ENCODE peak calls at places on chromosomes 6 and 20, in ten cellular contexts. N, A, B, X, Y, P, O, J, U and H are unnamed samples.

GRCh38 chr6:168180548-168181011 is 101.6 kb upstream of the FRMD1 start:
- DNase-seq in N (no peak), A (no peak), B (no peak), X (no peak), Y (no peak), P (no peak), O (peak), J (no peak), U (no peak), H (no peak)

GRCh38 chr6:133724726-133725125 is 164.2 kb upstream of the TCF21 start:
- DNase-seq in N (no peak), A (no peak), B (no peak), X (no peak), Y (no peak), P (no peak), O (no peak), J (no peak), U (no peak), H (no peak)

GRCh38 chr20:51943761-51944160 is 141.4 kb upstream of the SALL4 start:
- DNase-seq in N (no peak), A (no peak), B (no peak), X (no peak), Y (no peak), P (no peak), O (no peak), J (no peak), U (no peak), H (no peak)

GRCh38 chr6:25006565-25007001 is 70.8 kb upstream of the RIPOR2 start:
- DNase-seq in N (no peak), A (no peak), B (peak), X (peak), Y (peak), P (no peak), O (peak), J (peak), U (no peak), H (no peak)

GRCh38 chr6:142683688-142684087 is 261.3 kb downstream of the HIVEP2 start:
- DNase-seq in N (no peak), A (no peak), B (no peak), X (no peak), Y (no peak), P (no peak), O (no peak), J (no peak), U (no peak), H (no peak)

GRCh38 chr6:84575264-84575663 is 189.1 kb downstream of the TBX18 start:
- DNase-seq in N (no peak), A (no peak), B (no peak), X (no peak), Y (no peak), P (no peak), O (no peak), J (no peak), U (no peak), H (no peak)

GRCh38 chr6:87541041-87541440 is 48.7 kb downstream of the RARS2 start:
- DNase-seq in N (no peak), A (no peak), B (no peak), X (no peak), Y (no peak), P (no peak), O (no peak), J (no peak), U (no peak), H (no peak)

GRCh38 chr6:52049252-52050050 is 38.0 kb downstream of the PKHD1 start:
- DNase-seq in N (no peak), A (peak), B (no peak), X (peak), Y (no peak), P (no peak), O (no peak), J (no peak), U (no peak), H (no peak)

GRCh38 chr20:63522091-63522868 is 1.7 kb downstream of the PPDPF start:
- DNase-seq in N (no peak), A (no peak), B (no peak), X (no peak), Y (no peak), P (no peak), O (no peak), J (peak), U (peak), H (peak)

GRCh38 chr20:51583499-51583898 is 41.0 kb upstream of the NFATC2 start:
- DNase-seq in N (no peak), A (no peak), B (no peak), X (no peak), Y (no peak), P (no peak), O (no peak), J (no peak), U (no peak), H (no peak)

GRCh38 chr20:48017504-48017903 is 232.2 kb upstream of the SULF2 start:
- DNase-seq in N (no peak), A (no peak), B (no peak), X (no peak), Y (no peak), P (no peak), O (no peak), J (no peak), U (no peak), H (no peak)

GRCh38 chr6:146785001-146785585 is 186.3 kb downstream of the ADGB start:
- DNase-seq in N (no peak), A (peak), B (peak), X (peak), Y (no peak), P (no peak), O (no peak), J (no peak), U (no peak), H (no peak)

GRCh38 chr6:116210750-116211425 is 43.0 kb downstream of the TSPYL4 start:
- DNase-seq in N (no peak), A (peak), B (peak), X (no peak), Y (no peak), P (no peak), O (no peak), J (peak), U (peak), H (peak)

GRCh38 chr6:170098428-170099170 is 192.3 kb downstream of the DLL1 start:
- DNase-seq in N (peak), A (no peak), B (no peak), X (no peak), Y (peak), P (no peak), O (peak), J (peak), U (peak), H (peak)

GRCh38 chr20:11734431-11734830 is 183.3 kb upstream of the BTBD3 start:
- DNase-seq in N (no peak), A (no peak), B (no peak), X (no peak), Y (no peak), P (no peak), O (no peak), J (no peak), U (no peak), H (no peak)

GRCh38 chr20:51668932-51669331 is 99.3 kb downstream of the ATP9A start:
- DNase-seq in N (no peak), A (no peak), B (no peak), X (no peak), Y (no peak), P (no peak), O (no peak), J (no peak), U (no peak), H (no peak)

GRCh38 chr6:134544737-134545136 is 226.8 kb upstream of the SGK1 start:
- DNase-seq in N (no peak), A (no peak), B (no peak), X (no peak), Y (no peak), P (no peak), O (no peak), J (no peak), U (no peak), H (no peak)

GRCh38 chr6:87237804-87238203 is 82.4 kb downstream of the ZNF292 start:
- DNase-seq in N (no peak), A (peak), B (no peak), X (peak), Y (no peak), P (no peak), O (no peak), J (no peak), U (no peak), H (no peak)

GRCh38 chr20:62952373-62953166 is at the start of gene SLC17A9:
- DNase-seq in N (no peak), A (no peak), B (peak), X (peak), Y (peak), P (peak), O (peak), J (peak), U (peak), H (peak)

GRCh38 chr20:10713161-10713560 is 39.4 kb upstream of the JAG1 start:
- DNase-seq in N (no peak), A (no peak), B (peak), X (no peak), Y (no peak), P (no peak), O (no peak), J (no peak), U (no peak), H (no peak)

GRCh38 chr20:59322101-59322500 is 21.7 kb downstream of the EDN3 start:
- DNase-seq in N (no peak), A (no peak), B (no peak), X (no peak), Y (no peak), P (no peak), O (no peak), J (no peak), U (no peak), H (no peak)

GRCh38 chr6:4133941-4134838 is 1.2 kb downstream of the ECI2 start:
- DNase-seq in N (no peak), A (no peak), B (peak), X (no peak), Y (peak), P (no peak), O (peak), J (peak), U (no peak), H (no peak)

GRCh38 chr20:34318609-34319443 is 15.7 kb upstream of the AHCY start:
- DNase-seq in N (no peak), A (no peak), B (no peak), X (no peak), Y (no peak), P (no peak), O (no peak), J (no peak), U (no peak), H (no peak)

GRCh38 chr6:7900621-7901020 is 10.0 kb downstream of the TXNDC5 start:
- DNase-seq in N (no peak), A (no peak), B (no peak), X (no peak), Y (no peak), P (no peak), O (no peak), J (no peak), U (no peak), H (no peak)

GRCh38 chr6:53605543-53606235 is 59.9 kb downstream of the KLHL31 start:
- DNase-seq in N (no peak), A (no peak), B (no peak), X (no peak), Y (no peak), P (no peak), O (no peak), J (no peak), U (no peak), H (no peak)

GRCh38 chr6:130776287-130776925 is 50.8 kb upstream of the SMLR1 start:
- DNase-seq in N (no peak), A (no peak), B (no peak), X (no peak), Y (no peak), P (peak), O (no peak), J (no peak), U (no peak), H (no peak)

GRCh38 chr6:169841907-169842606 is 90.6 kb downstream of the ERMARD start:
- DNase-seq in N (peak), A (no peak), B (no peak), X (no peak), Y (no peak), P (no peak), O (peak), J (no peak), U (no peak), H (no peak)

GRCh38 chr6:41593451-41594238 is 44.6 kb upstream of the MDFI start:
- DNase-seq in N (no peak), A (no peak), B (no peak), X (no peak), Y (no peak), P (no peak), O (no peak), J (no peak), U (no peak), H (no peak)

GRCh38 chr6:34876451-34876850 is 11.4 kb downstream of the TAF11 start:
- DNase-seq in N (no peak), A (no peak), B (no peak), X (no peak), Y (no peak), P (no peak), O (no peak), J (no peak), U (no peak), H (no peak)

GRCh38 chr6:81767163-81768000 is 14.9 kb upstream of the TENT5A start:
- DNase-seq in N (no peak), A (peak), B (no peak), X (no peak), Y (no peak), P (no peak), O (no peak), J (no peak), U (no peak), H (no peak)

GRCh38 chr6:93419304-93420162 is at the start of gene EPHA7:
- DNase-seq in N (peak), A (peak), B (peak), X (no peak), Y (peak), P (peak), O (peak), J (peak), U (peak), H (peak)

GRCh38 chr6:158143700-158144099 is 24.4 kb downstream of the SERAC1 start:
- DNase-seq in N (no peak), A (no peak), B (peak), X (no peak), Y (no peak), P (no peak), O (no peak), J (no peak), U (no peak), H (no peak)

GRCh38 chr6:35402136-35402855 is 49.8 kb upstream of the FANCE start:
- DNase-seq in N (no peak), A (peak), B (peak), X (no peak), Y (no peak), P (no peak), O (peak), J (peak), U (no peak), H (peak)

GRCh38 chr20:50354690-50355592 is 155.2 kb upstream of the PTPN1 start:
- DNase-seq in N (no peak), A (no peak), B (no peak), X (no peak), Y (no peak), P (no peak), O (no peak), J (no peak), U (peak), H (no peak)

GRCh38 chr6:30344868-30345671 is at the start of gene RPP21:
- DNase-seq in N (peak), A (peak), B (peak), X (peak), Y (peak), P (peak), O (peak), J (peak), U (peak), H (peak)
- TF ChIP-seq POLR2A in N (peak), A (peak), B (peak), X (peak), Y (peak), P (peak), O (no peak), J (peak), U (no peak), H (peak)

DNA sequence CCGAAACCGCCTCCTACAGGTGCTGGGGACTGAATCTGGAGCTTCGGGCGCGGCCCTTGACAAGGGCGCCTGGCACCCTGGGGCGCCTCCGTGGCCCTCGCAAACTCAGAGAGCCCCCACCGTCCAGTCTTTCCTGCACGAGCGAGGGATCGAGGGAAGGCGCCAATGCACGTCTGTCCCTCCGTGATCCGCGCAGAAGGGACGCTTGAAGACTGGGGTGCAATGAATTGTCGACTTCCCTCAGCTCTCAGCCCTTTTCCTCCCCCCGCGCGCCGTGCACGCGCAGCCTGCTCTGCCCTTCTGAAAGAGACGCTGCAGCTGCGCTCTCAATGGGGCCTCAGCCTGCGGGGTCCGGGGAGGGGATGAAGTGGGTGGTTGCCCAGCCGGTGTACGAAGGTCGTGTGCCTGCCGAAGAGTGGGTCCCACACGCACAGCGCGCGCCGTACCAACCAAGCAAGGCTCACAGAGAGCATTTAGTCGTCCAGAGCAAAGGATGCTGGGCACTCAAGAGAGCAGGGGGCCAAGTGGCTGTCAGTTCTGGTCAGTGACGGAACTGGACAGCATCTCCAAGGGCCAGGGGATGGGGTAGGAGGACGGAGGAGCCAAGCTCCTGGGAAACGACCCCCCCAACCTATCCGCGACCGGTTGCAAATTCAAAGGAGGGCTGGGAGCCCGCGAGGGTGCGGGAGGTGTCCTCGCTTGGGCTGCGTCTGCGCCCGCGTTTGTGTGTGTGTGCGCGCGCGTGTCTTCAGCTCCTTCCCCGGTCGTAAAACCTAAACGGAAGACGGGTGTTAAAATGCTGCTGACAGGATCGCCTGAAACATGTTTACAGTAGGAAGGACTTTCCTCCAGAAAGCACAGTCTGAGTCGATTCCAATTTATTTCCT is 5.4 kb upstream of the SOX4 start:
- DNase-seq in N (peak), A (peak), B (peak), X (peak), Y (peak), P (peak), O (peak), J (peak), U (peak), H (peak)
- TF ChIP-seq POLR2A in N (no peak), A (peak), B (no peak), X (peak), Y (no peak), P (peak), O (no peak), J (no peak), U (no peak), H (no peak)

DNA sequence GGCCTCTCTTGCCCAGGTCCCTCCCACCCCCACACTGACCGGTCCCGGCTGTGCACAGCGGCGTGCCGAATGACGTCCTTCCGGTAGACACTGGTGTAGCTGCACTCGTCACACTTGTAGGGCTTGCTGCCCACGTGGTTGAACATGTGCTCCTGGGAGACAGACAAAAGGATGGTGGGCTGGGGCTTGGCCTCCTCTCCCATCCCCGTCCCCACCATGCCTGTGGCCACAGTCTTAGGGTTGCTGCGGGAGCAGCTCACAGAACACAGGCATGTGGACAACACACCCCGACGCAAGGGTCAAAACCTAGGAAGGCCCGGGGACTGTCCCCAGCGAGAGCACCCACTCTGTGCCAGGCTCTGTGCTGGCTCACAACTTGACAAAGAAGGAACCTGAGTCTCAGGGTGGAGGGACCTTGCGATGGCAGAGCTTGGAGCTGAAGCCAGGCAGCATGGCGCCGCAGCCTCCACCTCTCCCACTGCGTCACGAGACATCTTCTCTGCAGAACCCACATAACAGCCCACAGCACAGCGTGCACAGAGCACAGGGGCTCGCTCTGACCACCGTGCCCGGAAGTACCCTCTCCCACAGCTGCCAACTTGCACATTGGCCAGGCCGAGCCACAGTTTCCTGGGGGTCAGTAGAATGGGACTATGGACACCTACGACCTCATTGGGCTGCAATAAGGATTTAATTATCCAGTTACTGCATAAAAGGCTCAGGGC is 9.8 kb downstream of the ZNF335 start:
- DNase-seq in N (peak), A (no peak), B (no peak), X (no peak), Y (peak), P (no peak), O (no peak), J (peak), U (no peak), H (no peak)
- TF ChIP-seq POLR2A in N (no peak), A (no peak), B (no peak), X (no peak), Y (no peak), P (peak), O (no peak), J (no peak), U (no peak), H (no peak)

DNA sequence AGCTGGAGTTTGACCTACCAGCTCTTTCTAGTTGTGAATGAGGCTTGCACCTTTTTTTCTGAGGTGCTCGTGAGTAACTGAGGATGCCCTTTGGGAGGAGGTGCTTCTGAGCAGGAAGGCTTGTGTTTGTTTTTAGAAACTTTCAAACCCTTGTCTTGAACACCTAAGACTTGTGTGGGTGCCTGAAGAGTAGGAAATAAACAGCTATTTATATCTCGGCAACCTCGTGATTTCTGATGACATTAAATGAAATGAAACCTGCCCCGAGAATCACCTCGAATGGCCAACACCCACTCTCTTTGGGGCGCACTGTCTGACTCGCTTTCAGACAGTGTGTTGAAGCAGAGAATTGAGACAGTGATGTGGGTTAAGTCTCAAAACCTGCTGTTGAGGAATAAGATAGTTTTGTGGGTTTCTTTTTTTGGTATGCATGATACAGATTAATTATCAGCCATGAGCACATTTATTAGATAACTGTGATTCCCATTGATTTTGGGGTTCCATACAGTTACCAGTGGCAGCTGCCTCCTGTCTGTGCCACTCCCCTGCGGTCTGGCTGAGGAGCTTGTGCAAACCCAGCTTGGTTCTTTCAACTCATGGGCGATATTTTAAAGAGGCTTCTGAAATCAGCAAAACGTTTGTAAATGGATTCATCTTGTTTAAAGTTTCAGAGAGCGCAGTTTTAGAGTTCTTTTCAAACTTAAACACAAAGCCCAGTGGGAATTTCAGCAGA is 8.4 kb downstream of the IRF4 start:
- DNase-seq in N (no peak), A (no peak), B (no peak), X (no peak), Y (no peak), P (no peak), O (no peak), J (no peak), U (no peak), H (no peak)
- TF ChIP-seq POLR2A in N (no peak), A (no peak), B (no peak), X (no peak), Y (no peak), P (peak), O (no peak), J (no peak), U (no peak), H (no peak)